ENCODE peak calls at places on chromosomes 16 and 17, in six cellular contexts. One of them, this sample, is unnamed.

GRCh38 chr17:60127068-60128064 is 22.4 kb upstream of the CA4 start:
- DNase-seq in mucosa of descending colon: no peak
- DNase-seq in heart left ventricle: no peak
- DNase-seq in OCI-LY7: no peak
- DNase-seq in left ventricle myocardium inferior: no peak
- DNase-seq in psoas muscle: no peak
- DNase-seq in this sample: no peak

GRCh38 chr16:71895679-71896385 is 501 bp downstream of the IST1 start:
- DNase-seq in heart left ventricle: peak; percentile 43
- DNase-seq in mucosa of descending colon: peak; percentile 71
- DNase-seq in left ventricle myocardium inferior: peak; percentile 29
- DNase-seq in psoas muscle: peak; percentile 69
- DNase-seq in OCI-LY7: peak; percentile 59
- DNase-seq in this sample: peak; percentile 39

GRCh38 chr17:8599351-8600011 is 31.0 kb downstream of the MYH10 start:
- DNase-seq in heart left ventricle: no peak
- DNase-seq in psoas muscle: no peak
- DNase-seq in left ventricle myocardium inferior: no peak
- DNase-seq in mucosa of descending colon: no peak
- DNase-seq in OCI-LY7: no peak
- DNase-seq in this sample: peak; percentile 31

GRCh38 chr17:61393550-61393903 is 6.1 kb upstream of the TBX2 start:
- DNase-seq in heart left ventricle: no peak
- DNase-seq in OCI-LY7: no peak
- DNase-seq in psoas muscle: peak; percentile 61
- DNase-seq in mucosa of descending colon: no peak
- DNase-seq in left ventricle myocardium inferior: no peak
- DNase-seq in this sample: no peak

GRCh38 chr16:49287572-49287971 is 5.9 kb upstream of the CBLN1 start:
- DNase-seq in heart left ventricle: no peak
- DNase-seq in OCI-LY7: no peak
- DNase-seq in left ventricle myocardium inferior: no peak
- DNase-seq in mucosa of descending colon: no peak
- DNase-seq in psoas muscle: no peak
- DNase-seq in this sample: no peak

GRCh38 chr17:8188408-8188839 is 1.6 kb downstream of the BORCS6 start:
- DNase-seq in left ventricle myocardium inferior: no peak
- DNase-seq in OCI-LY7: no peak
- DNase-seq in psoas muscle: no peak
- DNase-seq in heart left ventricle: no peak
- DNase-seq in mucosa of descending colon: no peak
- DNase-seq in this sample: no peak

GRCh38 chr16:86794216-86794864 is 216.0 kb downstream of the FOXL1 start:
- DNase-seq in mucosa of descending colon: no peak
- DNase-seq in left ventricle myocardium inferior: no peak
- DNase-seq in OCI-LY7: no peak
- DNase-seq in heart left ventricle: no peak
- DNase-seq in psoas muscle: no peak
- DNase-seq in this sample: no peak

GRCh38 chr17:20085283-20085875 is 76.2 kb downstream of the SPECC1 start:
- DNase-seq in psoas muscle: no peak
- DNase-seq in heart left ventricle: no peak
- DNase-seq in left ventricle myocardium inferior: no peak
- DNase-seq in OCI-LY7: no peak
- DNase-seq in mucosa of descending colon: no peak
- DNase-seq in this sample: peak; percentile 64

GRCh38 chr17:29165800-29166506 is 14.2 kb downstream of the MYO18A start:
- DNase-seq in psoas muscle: no peak
- DNase-seq in heart left ventricle: no peak
- DNase-seq in left ventricle myocardium inferior: no peak
- DNase-seq in mucosa of descending colon: no peak
- DNase-seq in OCI-LY7: no peak
- DNase-seq in this sample: no peak

GRCh38 chr17:17552351-17553216 is 38.9 kb downstream of the PEMT start:
- DNase-seq in psoas muscle: peak; percentile 72
- DNase-seq in heart left ventricle: no peak
- DNase-seq in mucosa of descending colon: no peak
- DNase-seq in left ventricle myocardium inferior: peak; percentile 38
- DNase-seq in OCI-LY7: no peak
- DNase-seq in this sample: no peak

GRCh38 chr17:33292184-33292980 is 713 bp downstream of the ASIC2 start:
- DNase-seq in mucosa of descending colon: peak; percentile 45
- DNase-seq in psoas muscle: no peak
- DNase-seq in left ventricle myocardium inferior: no peak
- DNase-seq in OCI-LY7: no peak
- DNase-seq in heart left ventricle: no peak
- DNase-seq in this sample: peak; percentile 48

GRCh38 chr17:564526-564925 is 150.1 kb downstream of the VPS53 start:
- DNase-seq in heart left ventricle: no peak
- DNase-seq in OCI-LY7: no peak
- DNase-seq in mucosa of descending colon: no peak
- DNase-seq in left ventricle myocardium inferior: no peak
- DNase-seq in psoas muscle: no peak
- DNase-seq in this sample: no peak

GRCh38 chr17:47800686-47801085 is 20.9 kb downstream of the OSBPL7 start:
- DNase-seq in mucosa of descending colon: no peak
- DNase-seq in heart left ventricle: no peak
- DNase-seq in OCI-LY7: no peak
- DNase-seq in psoas muscle: no peak
- DNase-seq in left ventricle myocardium inferior: no peak
- DNase-seq in this sample: no peak

GRCh38 chr16:58128721-58129096 is 472 bp downstream of the CFAP20 start:
- DNase-seq in left ventricle myocardium inferior: peak; percentile 15
- DNase-seq in heart left ventricle: no peak
- DNase-seq in psoas muscle: no peak
- DNase-seq in OCI-LY7: peak; percentile 57
- DNase-seq in mucosa of descending colon: peak; percentile 67
- DNase-seq in this sample: peak; percentile 58

GRCh38 chr16:17215306-17215705 is 255.5 kb downstream of the XYLT1 start:
- DNase-seq in mucosa of descending colon: no peak
- DNase-seq in left ventricle myocardium inferior: no peak
- DNase-seq in psoas muscle: no peak
- DNase-seq in OCI-LY7: no peak
- DNase-seq in heart left ventricle: no peak
- DNase-seq in this sample: no peak

GRCh38 chr16:53482123-53482522 is 20.9 kb downstream of the AKTIP start:
- DNase-seq in heart left ventricle: no peak
- DNase-seq in OCI-LY7: no peak
- DNase-seq in mucosa of descending colon: no peak
- DNase-seq in psoas muscle: no peak
- DNase-seq in left ventricle myocardium inferior: no peak
- DNase-seq in this sample: peak; percentile 17

GRCh38 chr17:75064867-75065561 is 18.0 kb downstream of the KCTD2 start:
- DNase-seq in mucosa of descending colon: no peak
- DNase-seq in heart left ventricle: no peak
- DNase-seq in psoas muscle: no peak
- DNase-seq in left ventricle myocardium inferior: no peak
- DNase-seq in OCI-LY7: no peak
- DNase-seq in this sample: no peak

GRCh38 chr17:79655672-79656290 is 44.9 kb upstream of the RBFOX3 start:
- DNase-seq in left ventricle myocardium inferior: no peak
- DNase-seq in heart left ventricle: no peak
- DNase-seq in mucosa of descending colon: no peak
- DNase-seq in psoas muscle: no peak
- DNase-seq in OCI-LY7: no peak
- DNase-seq in this sample: no peak

GRCh38 chr16:74608944-74609343 is 2.0 kb upstream of the GLG1 start:
- DNase-seq in psoas muscle: no peak
- DNase-seq in OCI-LY7: no peak
- DNase-seq in left ventricle myocardium inferior: no peak
- DNase-seq in mucosa of descending colon: no peak
- DNase-seq in heart left ventricle: no peak
- DNase-seq in this sample: no peak

GRCh38 chr16:89134269-89134668 is 37.3 kb upstream of the CDH15 start:
- DNase-seq in mucosa of descending colon: peak; percentile 17
- DNase-seq in left ventricle myocardium inferior: peak; percentile 1
- DNase-seq in OCI-LY7: no peak
- DNase-seq in heart left ventricle: no peak
- DNase-seq in psoas muscle: no peak
- DNase-seq in this sample: no peak

GRCh38 chr16:48277158-48277557 is 29.8 kb upstream of the ABCC11 start:
- DNase-seq in mucosa of descending colon: peak; percentile 58
- DNase-seq in left ventricle myocardium inferior: no peak
- DNase-seq in heart left ventricle: no peak
- DNase-seq in OCI-LY7: no peak
- DNase-seq in psoas muscle: no peak
- DNase-seq in this sample: no peak

GRCh38 chr17:40311575-40311974 is 2.6 kb downstream of the RARA start:
- DNase-seq in mucosa of descending colon: peak; percentile 69
- DNase-seq in heart left ventricle: peak; percentile 70
- DNase-seq in left ventricle myocardium inferior: peak; percentile 73
- DNase-seq in OCI-LY7: no peak
- DNase-seq in psoas muscle: peak; percentile 88
- DNase-seq in this sample: no peak

GRCh38 chr16:72493681-72494415 is 321.9 kb upstream of the PMFBP1 start:
- DNase-seq in heart left ventricle: no peak
- DNase-seq in left ventricle myocardium inferior: no peak
- DNase-seq in psoas muscle: no peak
- DNase-seq in mucosa of descending colon: no peak
- DNase-seq in OCI-LY7: no peak
- DNase-seq in this sample: peak; percentile 47

GRCh38 chr16:3498988-3499387 is 1.8 kb upstream of the CLUAP1 start:
- DNase-seq in psoas muscle: no peak
- DNase-seq in OCI-LY7: no peak
- DNase-seq in mucosa of descending colon: peak; percentile 33
- DNase-seq in left ventricle myocardium inferior: no peak
- DNase-seq in heart left ventricle: no peak
- DNase-seq in this sample: no peak

GRCh38 chr17:4136373-4136772 is 6.5 kb downstream of the ZZEF1 start:
- DNase-seq in psoas muscle: peak; percentile 74
- DNase-seq in heart left ventricle: peak; percentile 15
- DNase-seq in left ventricle myocardium inferior: peak; percentile 33
- DNase-seq in mucosa of descending colon: peak; percentile 74
- DNase-seq in OCI-LY7: no peak
- DNase-seq in this sample: no peak

GRCh38 chr17:49496183-49496865 is 1.2 kb downstream of the NGFR start:
- DNase-seq in mucosa of descending colon: peak; percentile 69
- DNase-seq in OCI-LY7: peak; percentile 65
- DNase-seq in left ventricle myocardium inferior: peak; percentile 79
- DNase-seq in heart left ventricle: peak; percentile 76
- DNase-seq in psoas muscle: peak; percentile 90
- DNase-seq in this sample: peak; percentile 64
- H3K4me1 ChIP-seq in mucosa of descending colon: peaks cover 22% of the 10 kb centered on the region
- H3K4me1 ChIP-seq in OCI-LY7: peaks cover 16% of the 10 kb centered on the region
- H3K4me1 ChIP-seq in left ventricle myocardium inferior: peaks cover 38% of the 10 kb centered on the region
- H3K4me1 ChIP-seq in heart left ventricle: peaks cover 19% of the 10 kb centered on the region
- H3K4me1 ChIP-seq in psoas muscle: peaks cover 26% of the 10 kb centered on the region
- H3K4me1 ChIP-seq in this sample: peaks cover 11% of the 10 kb centered on the region

DNA sequence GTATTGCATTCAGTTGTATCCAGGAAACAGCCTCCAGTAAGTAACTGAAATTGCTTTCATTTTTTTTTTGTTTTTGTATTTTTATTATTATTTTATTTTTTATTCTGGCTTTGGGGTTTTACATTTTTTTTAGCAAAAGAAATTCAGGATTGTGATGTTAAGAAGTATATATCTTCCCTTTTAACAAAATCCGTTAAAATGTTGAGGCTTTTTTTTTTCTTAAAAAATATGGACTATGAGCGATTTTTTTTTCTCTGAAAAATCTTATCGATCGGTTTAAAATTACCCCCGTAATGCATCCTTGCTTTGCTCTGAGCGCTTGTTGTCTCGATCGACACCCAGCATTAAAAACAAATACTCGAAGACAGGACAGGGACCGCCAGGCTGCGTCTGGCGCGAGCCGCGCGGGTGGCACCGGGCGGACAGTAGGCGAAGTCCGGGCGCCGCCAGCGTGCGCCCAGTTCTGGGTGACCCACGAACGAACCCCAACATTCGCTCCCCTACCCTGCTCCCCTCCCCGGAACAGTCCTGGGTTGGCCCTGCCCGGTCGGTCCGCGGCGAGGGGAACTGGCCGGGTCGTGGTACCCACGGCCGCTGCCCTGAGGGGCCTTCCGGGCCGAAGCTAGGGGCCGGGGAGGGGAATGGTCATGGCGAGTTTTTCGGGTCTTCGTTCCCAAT is 482 bp downstream of the BAHCC1 start:
- DNase-seq in left ventricle myocardium inferior: no peak
- DNase-seq in heart left ventricle: no peak
- DNase-seq in psoas muscle: no peak
- DNase-seq in OCI-LY7: no peak
- DNase-seq in mucosa of descending colon: no peak
- DNase-seq in this sample: no peak
- H3K4me1 ChIP-seq in left ventricle myocardium inferior: peaks cover 84% of the 10 kb centered on the region
- H3K4me1 ChIP-seq in heart left ventricle: peaks cover 28% of the 10 kb centered on the region
- H3K4me1 ChIP-seq in psoas muscle: peaks cover 24% of the 10 kb centered on the region
- H3K4me1 ChIP-seq in OCI-LY7: peaks cover 42% of the 10 kb centered on the region
- H3K4me1 ChIP-seq in mucosa of descending colon: peaks cover 44% of the 10 kb centered on the region
- H3K4me1 ChIP-seq in this sample: peaks cover 34% of the 10 kb centered on the region

GRCh38 chr16:65945485-65945884 is 421.0 kb upstream of the CDH5 start:
- DNase-seq in mucosa of descending colon: no peak
- DNase-seq in left ventricle myocardium inferior: no peak
- DNase-seq in OCI-LY7: no peak
- DNase-seq in heart left ventricle: no peak
- DNase-seq in psoas muscle: no peak
- DNase-seq in this sample: no peak

GRCh38 chr16:65954446-65954845 is 412.0 kb upstream of the CDH5 start:
- DNase-seq in mucosa of descending colon: no peak
- DNase-seq in psoas muscle: no peak
- DNase-seq in heart left ventricle: no peak
- DNase-seq in OCI-LY7: no peak
- DNase-seq in left ventricle myocardium inferior: no peak
- DNase-seq in this sample: no peak

GRCh38 chr16:65956100-65956499 is 410.4 kb upstream of the CDH5 start:
- DNase-seq in heart left ventricle: no peak
- DNase-seq in left ventricle myocardium inferior: no peak
- DNase-seq in mucosa of descending colon: no peak
- DNase-seq in psoas muscle: no peak
- DNase-seq in OCI-LY7: no peak
- DNase-seq in this sample: no peak

GRCh38 chr16:65947951-65948350 is 418.5 kb upstream of the CDH5 start:
- DNase-seq in left ventricle myocardium inferior: no peak
- DNase-seq in mucosa of descending colon: no peak
- DNase-seq in psoas muscle: no peak
- DNase-seq in heart left ventricle: no peak
- DNase-seq in OCI-LY7: no peak
- DNase-seq in this sample: no peak

DNA sequence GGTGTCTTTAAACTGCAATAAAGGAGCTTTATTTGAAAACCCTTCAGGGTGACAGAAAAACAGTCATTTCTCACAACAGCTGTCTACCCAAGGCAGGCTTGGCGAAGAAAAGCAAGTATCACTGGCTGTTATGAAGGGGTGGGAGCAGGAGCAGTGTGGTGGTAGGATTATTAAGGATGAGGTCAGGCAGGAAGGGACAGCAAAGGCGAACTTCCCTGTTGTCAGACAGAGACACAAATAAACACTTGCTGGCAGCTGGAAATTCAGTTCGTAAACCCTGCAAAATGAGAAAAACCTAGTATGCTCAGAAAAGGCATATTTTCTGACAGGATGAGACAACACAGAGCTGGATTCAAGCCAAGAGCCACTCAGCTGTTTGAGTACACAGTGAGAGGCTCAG is 416.3 kb upstream of the CDH5 start:
- DNase-seq in OCI-LY7: no peak
- DNase-seq in psoas muscle: no peak
- DNase-seq in heart left ventricle: no peak
- DNase-seq in left ventricle myocardium inferior: no peak
- DNase-seq in mucosa of descending colon: no peak
- DNase-seq in this sample: no peak
- H3K4me1 ChIP-seq in OCI-LY7: no peaks in the 10 kb centered on the region
- H3K4me1 ChIP-seq in psoas muscle: no peaks in the 10 kb centered on the region
- H3K4me1 ChIP-seq in heart left ventricle: no peaks in the 10 kb centered on the region
- H3K4me1 ChIP-seq in left ventricle myocardium inferior: no peaks in the 10 kb centered on the region
- H3K4me1 ChIP-seq in mucosa of descending colon: no peaks in the 10 kb centered on the region
- H3K4me1 ChIP-seq in this sample: no peaks in the 10 kb centered on the region

GRCh38 chr16:68105611-68106010 is 20.4 kb downstream of the NFATC3 start:
- DNase-seq in psoas muscle: no peak
- DNase-seq in heart left ventricle: no peak
- DNase-seq in OCI-LY7: no peak
- DNase-seq in mucosa of descending colon: no peak
- DNase-seq in left ventricle myocardium inferior: no peak
- DNase-seq in this sample: no peak
- H3K4me1 ChIP-seq in psoas muscle: peaks cover 18% of the 10 kb centered on the region
- H3K4me1 ChIP-seq in heart left ventricle: no peaks in the 10 kb centered on the region
- H3K4me1 ChIP-seq in OCI-LY7: peaks cover 8% of the 10 kb centered on the region
- H3K4me1 ChIP-seq in mucosa of descending colon: no peaks in the 10 kb centered on the region
- H3K4me1 ChIP-seq in left ventricle myocardium inferior: peaks cover 13% of the 10 kb centered on the region
- H3K4me1 ChIP-seq in this sample: no peaks in the 10 kb centered on the region